ENCODE peak calls at places on chromosomes 16 and 17, in seven cellular contexts. Q is CD8-positive, alpha-beta T cell; K is AG04450; M is tibial nerve; D is hepatocyte; I is lower lobe of right lung; G is cardiac muscle cell. V is an unnamed sample.

GRCh38 chr17:75601057-75601987 is 13.7 kb downstream of the MYO15B start:
- DNase-seq in K (no peak), M (peak; percentile 54), I (peak; percentile 77), D (peak; percentile 66), Q (peak; percentile 64), G (peak; percentile 67), V (peak; percentile 89)

GRCh38 chr17:67995568-67996191 is 589 bp downstream of the C17orf58 start:
- DNase-seq in D (peak; percentile 29), Q (peak; percentile 23), K (no peak), I (no peak), M (peak; percentile 20), G (peak; percentile 52), V (peak; percentile 39)

GRCh38 chr16:29806096-29806579 is at the start of gene MAZ:
- DNase-seq in I (no peak), K (peak; percentile 82), M (no peak), G (no peak), Q (peak; percentile 77), D (peak; percentile 92), V (no peak)

GRCh38 chr16:84501077-84501735 is 3.3 kb downstream of the MEAK7 start:
- DNase-seq in Q (no peak), M (no peak), G (no peak), D (peak; percentile 41), K (no peak), I (no peak), V (no peak)

GRCh38 chr17:81412490-81413093 is 17.3 kb downstream of the BAHCC1 start:
- DNase-seq in K (no peak), Q (peak; percentile 60), D (no peak), I (no peak), M (no peak), G (no peak), V (no peak)

GRCh38 chr17:19311421-19312215 is 50.9 kb downstream of the B9D1 start:
- DNase-seq in D (no peak), I (peak; percentile 37), M (no peak), Q (no peak), K (no peak), G (no peak), V (no peak)

GRCh38 chr17:39867891-39868553 is at the start of gene ZPBP2:
- DNase-seq in M (no peak), I (no peak), Q (peak; percentile 40), D (no peak), K (no peak), G (no peak), V (no peak)

GRCh38 chr17:13925579-13925978 is 143.7 kb upstream of the COX10 start:
- DNase-seq in I (no peak), Q (no peak), D (no peak), G (no peak), M (no peak), K (no peak), V (no peak)

GRCh38 chr16:31877876-31878642 is 4.5 kb downstream of the ZNF267 start:
- DNase-seq in M (no peak), G (no peak), D (no peak), K (no peak), Q (no peak), I (no peak), V (no peak)

GRCh38 chr16:3431779-3432219 is 11.5 kb downstream of the ZNF597 start:
- DNase-seq in D (no peak), Q (peak; percentile 32), I (peak; percentile 59), K (no peak), G (no peak), M (peak; percentile 4), V (peak; percentile 55)

GRCh38 chr17:71099003-71099710 is 929.8 kb downstream of the KCNJ2 start:
- DNase-seq in I (no peak), M (no peak), Q (no peak), K (no peak), D (no peak), G (no peak), V (no peak)

GRCh38 chr17:5210853-5211252 is 19.2 kb upstream of the ZNF594 start:
- DNase-seq in K (no peak), Q (no peak), I (peak; percentile 4), M (no peak), D (no peak), G (no peak), V (no peak)

GRCh38 chr16:4890686-4891085 is 43.4 kb downstream of the UBN1 start:
- DNase-seq in M (no peak), G (no peak), D (no peak), I (no peak), K (no peak), Q (no peak), V (no peak)

GRCh38 chr17:32517982-32518381 is 31.2 kb downstream of the CDK5R1 start:
- DNase-seq in I (no peak), Q (no peak), D (no peak), G (no peak), M (no peak), K (no peak), V (no peak)

GRCh38 chr16:21685034-21685455 is 21.3 kb downstream of the OTOA start:
- DNase-seq in D (peak; percentile 13), G (peak; percentile 62), M (no peak), I (no peak), K (no peak), Q (no peak), V (no peak)

GRCh38 chr16:50635505-50636392 is 45.4 kb downstream of the SNX20 start:
- DNase-seq in G (no peak), I (no peak), Q (no peak), M (no peak), K (no peak), D (no peak), V (no peak)

GRCh38 chr17:50598487-50598886 is 36.2 kb upstream of the ABCC3 start:
- DNase-seq in M (no peak), G (no peak), Q (no peak), K (no peak), D (no peak), I (no peak), V (no peak)

GRCh38 chr17:65365209-65365608 is 196.2 kb downstream of the AXIN2 start:
- DNase-seq in K (no peak), D (no peak), Q (no peak), G (no peak), M (no peak), I (no peak), V (no peak)

GRCh38 chr16:89409161-89409711 is 81.1 kb downstream of the ANKRD11 start:
- DNase-seq in M (no peak), Q (peak; percentile 86), D (peak; percentile 50), K (no peak), I (no peak), G (no peak), V (no peak)

GRCh38 chr17:80720624-80721577 is 176.3 kb downstream of the RPTOR start:
- DNase-seq in Q (peak; percentile 55), I (no peak), G (no peak), K (no peak), D (no peak), M (no peak), V (no peak)

DNA sequence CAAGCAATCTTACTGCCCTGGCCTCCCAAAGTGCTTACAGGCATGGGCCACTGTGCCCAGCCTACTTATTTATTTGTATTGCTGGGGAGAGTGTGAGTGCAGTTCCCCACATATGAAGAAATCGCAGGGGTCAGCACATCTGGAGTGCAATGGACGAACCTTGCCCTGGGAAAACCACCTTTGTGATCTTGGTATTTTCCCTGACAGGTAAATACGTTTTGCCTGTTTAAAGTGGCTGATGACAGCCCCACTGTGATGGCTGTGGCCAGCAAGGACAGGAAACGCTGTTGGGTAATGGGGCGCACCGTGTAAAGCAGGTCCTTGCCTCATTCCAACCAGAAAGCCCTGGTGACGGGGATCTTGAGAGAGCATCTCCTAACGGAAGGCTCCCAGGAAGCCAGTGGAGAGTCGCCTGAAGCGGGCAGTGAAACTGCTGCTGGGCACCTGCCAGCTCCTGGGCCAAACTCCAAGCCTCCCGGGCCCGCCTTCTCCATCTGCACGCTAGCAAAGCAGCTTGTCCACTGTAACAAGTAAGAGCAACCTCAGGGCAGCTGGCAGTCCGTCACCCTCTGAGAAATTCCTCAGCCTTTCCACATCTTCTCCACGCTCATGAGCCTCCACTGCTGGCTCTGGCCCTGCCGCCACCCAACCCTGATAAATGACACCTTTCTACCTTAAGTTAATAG is 17.5 kb downstream of the EMC8 start:
- DNase-seq in I (peak; percentile 67), M (no peak), D (peak; percentile 20), G (no peak), K (no peak), Q (no peak), V (peak; percentile 24)
- H3K27ac ChIP-seq in I (no peak overlapping the region), M (no peak overlapping the region), D (no peak overlapping the region), G (peak overlapping the region; percentile 53), K (no peak overlapping the region), Q (no peak overlapping the region), V (no peak overlapping the region)

GRCh38 chr17:77109159-77110005 is 31.4 kb upstream of the SEC14L1 start:
- DNase-seq in Q (no peak), I (no peak), D (no peak), G (no peak), K (no peak), M (no peak), V (no peak)
- TF ChIP-seq CTCF in Q (no peak), I (no peak), D (no peak), G (no peak), K (no peak), M (peak; percentile 25), V (no peak)

GRCh38 chr17:8913879-8914278 is 46.4 kb upstream of the PIK3R6 start:
- DNase-seq in D (no peak), G (no peak), Q (no peak), K (no peak), I (no peak), M (no peak), V (no peak)

GRCh38 chr17:8914554-8914953 is 47.1 kb upstream of the PIK3R6 start:
- DNase-seq in G (no peak), D (no peak), I (no peak), K (no peak), Q (no peak), M (no peak), V (no peak)

GRCh38 chr17:8911205-8911604 is 43.7 kb upstream of the PIK3R6 start:
- DNase-seq in K (no peak), G (no peak), M (no peak), D (no peak), Q (no peak), I (no peak), V (no peak)

GRCh38 chr17:8912060-8912981 is 44.8 kb upstream of the PIK3R6 start:
- DNase-seq in G (no peak), D (no peak), M (no peak), Q (no peak), I (no peak), K (no peak), V (no peak)

GRCh38 chr17:8913091-8913490 is 45.6 kb upstream of the PIK3R6 start:
- DNase-seq in I (no peak), M (no peak), D (no peak), Q (no peak), G (no peak), K (no peak), V (no peak)
- H3K27ac ChIP-seq in I (no peak overlapping the region), M (no peak overlapping the region), D (no peak overlapping the region), Q (no peak overlapping the region), G (no peak overlapping the region), K (no peak overlapping the region), V (no peak overlapping the region)

DNA sequence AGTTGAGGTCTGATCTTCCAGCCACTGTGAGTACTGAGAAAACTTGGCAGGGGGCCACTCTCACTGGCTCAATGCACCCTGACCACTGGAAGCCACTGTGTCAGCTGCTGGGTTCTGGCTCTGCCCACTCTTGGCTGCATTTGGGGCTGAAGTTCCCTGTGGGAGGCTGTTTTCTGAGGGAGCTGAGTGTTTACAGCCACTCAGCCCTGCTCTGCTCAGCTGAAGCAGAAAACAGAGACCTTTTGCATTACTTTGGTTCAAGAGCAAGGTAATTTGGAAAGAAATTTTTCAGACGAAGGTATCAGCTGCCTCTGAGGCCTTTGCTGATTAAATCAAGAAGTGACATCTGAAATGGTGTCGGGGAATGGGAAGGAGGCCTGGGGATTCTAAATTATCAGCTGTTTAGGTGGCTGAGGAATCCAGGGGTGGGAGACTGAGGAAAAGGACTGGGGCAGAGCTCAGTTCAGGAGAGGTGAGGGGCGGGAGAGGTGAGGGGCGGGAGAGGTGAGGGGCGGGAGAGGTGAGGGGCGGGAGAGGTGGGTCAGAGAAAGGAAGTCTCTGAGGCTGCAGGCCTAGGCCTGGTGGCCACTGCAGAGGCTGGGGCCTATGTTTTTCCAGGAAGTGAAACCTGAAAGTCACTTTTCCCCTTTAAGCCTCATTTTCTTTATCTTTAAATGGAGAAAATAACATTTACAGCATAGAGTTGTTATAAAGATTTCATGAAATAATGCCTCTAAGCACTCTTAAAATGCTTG is at the start of gene ACSM5:
- DNase-seq in D (peak; percentile 37), K (no peak), M (peak; percentile 64), G (peak; percentile 15), I (no peak), Q (no peak), V (no peak)
- TF ChIP-seq CTCF in D (no peak), K (no peak), M (no peak), G (no peak), I (no peak), Q (no peak), V (no peak)